ENCODE peak calls at places on chromosomes 1 and 21, in eight cellular contexts. H is endodermal cell; Z is Peyer's patch; D is heart left ventricle; E is body of pancreas; N is CD8-positive, alpha-beta memory T cell; L is left ventricle myocardium inferior; V is neural progenitor cell. W is an unnamed sample. For H3K4me1, the result is how much of the 10 kb centered on the place peaks cover.

GRCh38 chr1:119987112-119987511 is 82.3 kb downstream of the NOTCH2 start:
- DNase-seq in L (no peak), Z (no peak), V (no peak), D (no peak), N (no peak), H (no peak), E (no peak), W (peak)

GRCh38 chr1:228146761-228147693 is 2.7 kb upstream of the GJC2 start:
- DNase-seq in E (no peak), N (no peak), Z (no peak), V (no peak), L (no peak), H (no peak), D (peak), W (no peak)

GRCh38 chr1:74505133-74505532 is 7.3 kb downstream of the LRRC53 start:
- DNase-seq in N (no peak), D (no peak), L (no peak), Z (no peak), E (no peak), H (no peak), V (peak), W (peak)

GRCh38 chr1:152185544-152186391 is 26.7 kb upstream of the RPTN start:
- DNase-seq in Z (peak), L (no peak), H (peak), V (peak), N (peak), E (peak), D (peak), W (peak)

GRCh38 chr1:157992031-157992568 is 1.3 kb upstream of the KIRREL1 start:
- DNase-seq in L (peak), H (peak), V (peak), N (peak), D (peak), Z (peak), E (peak), W (peak)

GRCh38 chr1:230970432-230970831 is 8.2 kb downstream of the TTC13 start:
- DNase-seq in D (no peak), V (no peak), N (no peak), Z (no peak), H (no peak), E (no peak), L (no peak), W (no peak)

GRCh38 chr1:27049127-27049526 is 36.5 kb upstream of the TENT5B start:
- DNase-seq in E (no peak), L (no peak), D (no peak), Z (no peak), H (no peak), V (no peak), N (no peak), W (no peak)

GRCh38 chr1:207815913-207816312 is 64.1 kb downstream of the CD46 start:
- DNase-seq in H (no peak), Z (peak), V (no peak), D (no peak), N (no peak), L (no peak), E (no peak), W (no peak)

DNA sequence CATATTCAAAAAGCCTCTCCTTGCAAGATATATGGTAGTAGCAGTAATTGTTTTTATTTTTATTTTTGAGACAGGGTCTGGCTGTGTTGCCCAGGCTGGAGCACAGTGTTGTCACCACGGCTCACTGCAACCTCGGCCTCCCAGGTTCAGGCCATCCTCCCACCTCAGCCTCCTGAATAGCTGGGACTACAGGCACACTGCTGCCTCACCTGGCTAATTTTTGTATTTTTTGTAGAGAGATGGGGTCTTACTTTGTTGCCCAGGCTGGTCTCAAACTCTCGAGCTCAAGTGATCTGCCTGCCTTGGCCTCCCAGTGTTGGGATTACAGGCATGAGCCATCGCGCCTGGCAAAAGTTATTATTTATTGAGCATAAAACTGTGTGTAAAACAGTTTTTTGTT is 38.4 kb downstream of the SLC66A1 start:
- DNase-seq in Z (no peak), V (no peak), H (no peak), L (no peak), N (no peak), E (no peak), D (no peak), W (no peak)
- H3K4me1 ChIP-seq in Z (under half), V (under half), H (under half), L (under half), N (under half), E (under half), D (under half), W (under half)

GRCh38 chr1:178360421-178360820 is 136.3 kb downstream of the CLEC20A start:
- DNase-seq in N (no peak), L (no peak), V (no peak), E (no peak), H (no peak), D (no peak), Z (no peak), W (no peak)
- H3K4me1 ChIP-seq in N (under half), L (under half), V (under half), E (under half), H (under half), D (under half), Z (under half), W (under half)

GRCh38 chr21:29125979-29126378 is 4.5 kb upstream of the MAP3K7CL start:
- DNase-seq in L (no peak), D (no peak), N (no peak), Z (no peak), E (no peak), H (no peak), V (no peak), W (no peak)
- H3K4me1 ChIP-seq in L (under half), D (under half), N (under half), Z (under half), E (under half), H (under half), V (under half), W (under half)

DNA sequence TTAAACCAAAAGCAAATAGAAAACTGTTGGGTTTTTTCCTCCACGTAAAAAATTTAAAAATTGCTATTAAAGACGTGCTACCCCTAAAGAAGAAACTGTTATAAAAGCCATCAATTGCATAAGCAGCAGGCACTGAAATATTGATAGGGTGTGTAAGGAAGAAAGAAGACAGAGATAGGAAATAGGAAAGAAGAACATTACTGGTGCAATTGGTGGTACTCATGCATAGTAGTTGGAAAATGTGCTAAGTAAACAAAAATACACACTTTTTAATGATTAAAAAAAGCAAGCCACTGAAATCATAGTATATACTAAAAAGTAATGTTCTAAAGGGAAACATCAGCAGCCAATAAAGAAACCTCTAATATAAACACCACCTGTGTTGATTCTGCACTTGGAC is 52.8 kb upstream of the ANGPTL3 start:
- DNase-seq in Z (no peak), D (no peak), N (no peak), H (no peak), V (no peak), L (no peak), E (no peak), W (no peak)
- H3K4me1 ChIP-seq in Z (under half), D (under half), N (under half), H (under half), V (under half), L (under half), E (under half), W (under half)

DNA sequence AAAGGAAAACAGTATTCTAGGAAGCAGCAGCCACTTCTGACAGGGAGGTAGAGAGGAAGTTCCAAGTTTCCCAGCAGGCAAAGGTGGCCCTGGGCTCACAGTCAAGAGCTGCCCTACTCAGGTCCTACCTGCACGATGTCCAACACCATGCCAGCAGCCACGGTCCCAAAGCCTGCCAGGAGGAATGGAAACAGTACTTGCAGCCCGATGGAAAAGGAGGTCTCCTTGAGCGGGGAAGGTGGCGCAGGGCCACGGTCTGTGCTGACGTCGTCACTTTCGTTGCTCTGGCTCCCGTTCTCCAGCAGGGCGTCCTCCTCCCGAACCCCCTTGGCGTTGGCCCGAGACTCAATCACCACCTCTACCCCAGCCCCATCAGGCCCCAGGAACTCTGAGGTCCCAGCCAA is 3.1 kb downstream of the SLC41A1 start:
- DNase-seq in E (peak), N (no peak), H (no peak), L (peak), D (no peak), V (no peak), Z (no peak), W (no peak)
- H3K4me1 ChIP-seq in E (half or more), N (half or more), H (under half), L (half or more), D (under half), V (under half), Z (under half), W (under half)

GRCh38 chr1:234713440-234713839 is 103.5 kb upstream of the IRF2BP2 start:
- DNase-seq in E (no peak), V (no peak), H (no peak), Z (no peak), L (no peak), D (no peak), N (no peak), W (no peak)

GRCh38 chr1:234712891-234713305 is 102.9 kb upstream of the IRF2BP2 start:
- DNase-seq in V (no peak), H (no peak), Z (no peak), L (no peak), N (no peak), D (no peak), E (no peak), W (no peak)

GRCh38 chr1:234711400-234711799 is 101.4 kb upstream of the IRF2BP2 start:
- DNase-seq in L (no peak), V (no peak), Z (no peak), N (no peak), E (no peak), H (no peak), D (no peak), W (no peak)

GRCh38 chr1:234715252-234715945 is 105.4 kb upstream of the IRF2BP2 start:
- DNase-seq in H (no peak), Z (no peak), N (no peak), L (no peak), D (no peak), V (no peak), E (no peak), W (no peak)

DNA sequence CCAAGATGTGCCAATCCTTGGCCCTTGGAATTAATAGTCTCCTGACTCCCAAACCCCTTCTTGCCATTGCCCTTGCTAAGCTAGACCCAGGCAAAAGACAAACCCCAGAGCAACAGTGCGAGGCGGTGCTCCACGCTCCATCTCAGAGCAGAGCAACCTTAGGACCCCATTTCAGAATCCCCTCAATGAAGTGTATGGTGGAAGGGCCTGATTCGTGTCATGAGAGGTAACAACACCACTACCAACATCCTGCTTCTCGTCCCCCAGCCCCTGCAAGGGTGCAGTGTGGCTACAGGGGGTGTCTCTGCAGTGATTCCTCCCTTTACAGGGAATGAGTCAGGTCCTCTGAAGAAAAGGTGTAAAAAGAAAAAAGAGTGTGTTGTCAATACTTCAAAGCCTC is 103.9 kb upstream of the IRF2BP2 start:
- DNase-seq in Z (no peak), H (no peak), N (no peak), E (no peak), L (no peak), V (no peak), D (no peak), W (no peak)
- H3K4me1 ChIP-seq in Z (under half), H (under half), N (under half), E (under half), L (under half), V (under half), D (under half), W (under half)

DNA sequence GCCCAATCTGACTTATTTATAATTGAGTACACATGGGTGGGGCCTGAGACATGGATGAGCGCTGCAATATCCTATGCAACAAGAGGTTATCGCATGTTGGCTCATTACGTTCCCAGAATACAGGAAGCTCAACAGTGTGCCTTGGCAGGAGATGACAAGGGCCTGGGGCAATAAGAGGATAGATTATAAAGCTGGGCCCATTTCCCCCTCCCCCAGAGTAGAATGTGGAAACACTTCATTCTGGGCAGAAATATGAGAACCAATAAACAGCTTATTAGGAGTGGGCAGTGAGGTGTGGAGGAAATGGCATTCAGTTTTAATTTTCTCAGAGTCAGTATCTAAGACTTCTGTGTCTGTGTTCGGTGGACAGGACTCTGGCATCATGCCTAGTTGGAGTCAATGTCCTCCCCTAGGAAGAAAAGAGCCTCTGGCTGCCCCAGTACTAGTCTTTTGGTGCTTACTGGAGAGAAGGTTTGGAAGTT is 92.8 kb downstream of the PIK3R3 start:
- DNase-seq in N (no peak), Z (no peak), L (no peak), E (peak), V (no peak), H (no peak), D (peak), W (no peak)
- H3K4me1 ChIP-seq in N (under half), Z (under half), L (half or more), E (under half), V (under half), H (under half), D (under half), W (under half)

GRCh38 chr1:219689774-219690173 is 76.9 kb upstream of the ZC3H11B start:
- DNase-seq in H (no peak), E (no peak), N (no peak), Z (no peak), D (no peak), V (no peak), L (no peak), W (no peak)
- H3K4me1 ChIP-seq in H (under half), E (under half), N (under half), Z (under half), D (under half), V (under half), L (under half), W (under half)

DNA sequence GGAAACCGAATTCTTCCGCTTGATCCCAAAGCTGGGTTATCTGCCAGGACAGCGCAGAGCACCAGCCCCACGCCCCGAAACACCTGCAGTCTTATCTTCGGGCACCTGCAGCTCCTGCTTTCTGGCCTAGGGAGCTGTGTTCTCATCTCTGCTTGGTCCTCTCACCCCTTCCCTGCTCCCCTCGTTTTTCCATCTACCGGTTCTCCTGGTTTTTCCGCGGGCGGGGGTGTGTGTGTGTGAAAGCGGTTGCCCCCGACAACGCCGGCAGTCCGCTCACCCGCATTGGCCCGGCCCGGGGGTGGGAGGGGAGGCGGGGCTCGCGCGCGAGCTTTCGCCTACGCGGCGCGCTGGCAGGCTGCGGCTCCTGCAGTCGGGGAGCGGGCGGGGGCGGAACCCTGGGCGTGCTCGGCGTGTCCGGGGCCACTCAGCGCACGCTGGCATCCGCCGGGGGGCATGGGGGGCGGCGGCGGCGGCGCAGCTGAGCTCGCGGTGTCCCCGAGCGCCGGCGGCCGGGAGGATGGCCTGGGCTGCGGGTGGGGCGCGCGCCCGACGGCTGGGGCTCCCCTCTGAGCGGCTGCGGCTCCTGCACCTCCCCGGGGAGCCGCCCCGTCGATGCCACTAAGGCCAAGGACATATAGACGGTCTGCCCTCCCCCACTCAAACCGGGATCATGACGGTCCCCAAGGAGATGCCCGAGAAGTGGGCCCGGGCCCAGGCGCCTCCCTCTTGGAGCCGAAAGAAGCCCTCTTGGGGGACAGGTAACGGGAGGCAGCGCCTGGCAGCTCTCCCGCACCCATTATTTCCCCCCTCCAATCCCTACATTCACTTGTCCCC is 3.2 kb downstream of the ATP8B2 start:
- DNase-seq in H (peak), L (peak), D (peak), Z (peak), N (peak), V (peak), E (peak), W (no peak)
- H3K4me1 ChIP-seq in H (under half), L (half or more), D (under half), Z (under half), N (half or more), V (under half), E (under half), W (under half)

GRCh38 chr1:31041529-31041928 is 24.0 kb downstream of the PUM1 start:
- DNase-seq in D (no peak), N (no peak), H (no peak), E (no peak), Z (no peak), L (no peak), V (no peak), W (no peak)

GRCh38 chr1:31036749-31037500 is 28.6 kb downstream of the PUM1 start:
- DNase-seq in N (no peak), H (no peak), L (no peak), E (no peak), D (no peak), V (no peak), Z (no peak), W (no peak)

GRCh38 chr1:31040038-31040437 is 25.5 kb downstream of the PUM1 start:
- DNase-seq in Z (no peak), L (no peak), H (no peak), N (no peak), D (no peak), V (no peak), E (no peak), W (no peak)

GRCh38 chr1:31042656-31043055 is 22.9 kb downstream of the PUM1 start:
- DNase-seq in H (no peak), Z (no peak), V (no peak), E (no peak), D (no peak), N (no peak), L (no peak), W (no peak)

DNA sequence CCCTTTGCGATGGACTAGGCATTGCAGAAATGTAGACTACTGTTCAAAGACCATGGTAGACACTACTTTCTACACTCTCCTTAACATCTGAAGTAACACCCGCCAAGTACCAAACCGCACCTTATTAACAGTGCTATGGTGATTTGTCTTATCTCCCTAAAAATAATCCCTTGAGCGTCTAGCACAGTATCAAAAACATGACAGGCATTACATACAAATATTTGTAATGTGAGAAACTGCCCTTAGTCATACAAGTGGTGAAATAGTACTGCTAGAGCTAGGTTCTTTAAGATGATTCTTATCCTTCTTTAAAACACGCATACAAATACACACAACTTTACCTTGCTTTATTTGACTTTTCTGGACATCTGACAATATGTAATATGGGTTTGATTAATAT is 27.2 kb downstream of the PUM1 start:
- DNase-seq in H (no peak), V (no peak), L (no peak), D (no peak), N (no peak), E (no peak), Z (no peak), W (no peak)
- H3K4me1 ChIP-seq in H (under half), V (under half), L (half or more), D (under half), N (under half), E (under half), Z (under half), W (under half)

W was measured in A549.